ENCODE peak calls at places on chromosome 18, in six cellular contexts. T is left lobe of liver; P is effector memory CD8-positive, alpha-beta T cell; L is SK-N-SH treated with all-trans-retinoic acid at 6 μM for 48 hours; W is sciatic nerve; N is esophagus mucosa. H is an unnamed sample.
A peak's percentile ranks its signal among the peaks of the same experiment; 100 is the strongest.

GRCh38 chr18:32511147-32511546 is 40.5 kb upstream of the GAREM1 start:
- ATAC-seq in T (no peak), P (no peak), L (no peak), W (no peak), N (no peak), H (no peak)

GRCh38 chr18:48577478-48578190 is 38.8 kb downstream of the CTIF start:
- ATAC-seq in T (no peak), P (no peak), L (no peak), W (no peak), N (no peak), H (no peak)

GRCh38 chr18:59377938-59378337 is 18.9 kb upstream of the LMAN1 start:
- ATAC-seq in T (no peak), P (no peak), L (no peak), W (no peak), N (no peak), H (no peak)

GRCh38 chr18:58639751-58640427 is 11.0 kb upstream of the ALPK2 start:
- ATAC-seq in T (no peak), P (no peak), L (no peak), W (no peak), N (peak; percentile 85), H (no peak)

GRCh38 chr18:56162871-56163270 is 475.5 kb downstream of the TXNL1 start:
- ATAC-seq in T (peak; percentile 34), P (no peak), L (no peak), W (peak; percentile 68), N (no peak), H (no peak)

GRCh38 chr18:10875836-10876235 is 273.5 kb downstream of the PIEZO2 start:
- ATAC-seq in T (no peak), P (no peak), L (no peak), W (no peak), N (no peak), H (no peak)

GRCh38 chr18:8050616-8051314 is 483.6 kb downstream of the PTPRM start:
- ATAC-seq in T (no peak), P (peak; percentile 28), L (no peak), W (no peak), N (no peak), H (no peak)

GRCh38 chr18:43720036-43720435 is 442.7 kb upstream of the SYT4 start:
- ATAC-seq in T (no peak), P (no peak), L (no peak), W (no peak), N (no peak), H (no peak)

GRCh38 chr18:832085-832681 is 20.1 kb upstream of the YES1 start:
- ATAC-seq in T (peak; percentile 98), P (no peak), L (peak; percentile 60), W (no peak), N (peak; percentile 66), H (no peak)

GRCh38 chr18:57776354-57776753 is 26.8 kb downstream of the ATP8B1 start:
- ATAC-seq in T (no peak), P (no peak), L (no peak), W (no peak), N (no peak), H (no peak)

GRCh38 chr18:37330173-37330572 is 235.4 kb downstream of the CELF4 start:
- ATAC-seq in T (no peak), P (no peak), L (no peak), W (no peak), N (no peak), H (no peak)

GRCh38 chr18:44826418-44827259 is 146.0 kb downstream of the SETBP1 start:
- ATAC-seq in T (peak; percentile 46), P (no peak), L (peak; percentile 81), W (peak; percentile 85), N (no peak), H (peak; percentile 83)

GRCh38 chr18:13579874-13580273 is 146.5 kb downstream of the FAM210A start:
- ATAC-seq in T (peak; percentile 18), P (no peak), L (no peak), W (peak; percentile 25), N (no peak), H (peak; percentile 10)

GRCh38 chr18:57901819-57902600 is 98.9 kb upstream of the ATP8B1 start:
- ATAC-seq in T (peak; percentile 78), P (no peak), L (no peak), W (no peak), N (peak; percentile 93), H (no peak)

GRCh38 chr18:9494778-9495302 is 19.5 kb downstream of the RALBP1 start:
- ATAC-seq in T (no peak), P (peak; percentile 80), L (no peak), W (no peak), N (no peak), H (no peak)

GRCh38 chr18:697771-698170 is 14.7 kb downstream of the ENOSF1 start:
- ATAC-seq in T (no peak), P (no peak), L (no peak), W (no peak), N (no peak), H (no peak)

GRCh38 chr18:62436636-62437519 is 85.9 kb upstream of the ZCCHC2 start:
- ATAC-seq in T (peak; percentile 84), P (no peak), L (peak; percentile 60), W (peak; percentile 97), N (peak; percentile 74), H (peak; percentile 88)

GRCh38 chr18:56637897-56638231 is 528 bp downstream of the TXNL1 start:
- ATAC-seq in T (peak; percentile 17), P (peak; percentile 3), L (peak; percentile 17), W (peak; percentile 3), N (peak; percentile 62), H (no peak)

GRCh38 chr18:38575648-38576047 is 1010.0 kb upstream of the CELF4 start:
- ATAC-seq in T (no peak), P (peak; percentile 60), L (no peak), W (no peak), N (no peak), H (no peak)

GRCh38 chr18:69814861-69815385 is 132.8 kb downstream of the CD226 start:
- ATAC-seq in T (no peak), P (no peak), L (no peak), W (no peak), N (no peak), H (no peak)

GRCh38 chr18:9992300-9992987 is 78.6 kb downstream of the VAPA start:
- ATAC-seq in T (no peak), P (no peak), L (no peak), W (peak; percentile 64), N (no peak), H (peak; percentile 72)

GRCh38 chr18:321839-322467 is 54.1 kb upstream of the THOC1 start:
- ATAC-seq in T (no peak), P (no peak), L (peak; percentile 10), W (no peak), N (no peak), H (no peak)

GRCh38 chr18:45449761-45450227 is 165.5 kb upstream of the SLC14A2 start:
- ATAC-seq in T (no peak), P (no peak), L (peak; percentile 86), W (peak; percentile 94), N (no peak), H (peak; percentile 62)

GRCh38 chr18:2173464-2173863 is 397.8 kb downstream of the METTL4 start:
- ATAC-seq in T (no peak), P (no peak), L (peak; percentile 73), W (no peak), N (peak; percentile 28), H (no peak)

GRCh38 chr18:56741685-56742084 is 90.5 kb downstream of the WDR7 start:
- ATAC-seq in T (no peak), P (no peak), L (no peak), W (no peak), N (no peak), H (no peak)

GRCh38 chr18:52716926-52717325 is 376.9 kb downstream of the DCC start:
- ATAC-seq in T (peak; percentile 89), P (no peak), L (no peak), W (peak; percentile 60), N (no peak), H (no peak)

GRCh38 chr18:12825230-12825629 is 58.8 kb downstream of the PTPN2 start:
- ATAC-seq in T (no peak), P (no peak), L (no peak), W (no peak), N (peak; percentile 25), H (no peak)

GRCh38 chr18:66729459-66730239 is 125.8 kb upstream of the CDH19 start:
- ATAC-seq in T (no peak), P (no peak), L (no peak), W (peak; percentile 95), N (no peak), H (peak; percentile 58)